ENCODE peak calls at places on chromosomes 1 and 21, in ten cellular contexts. J, Q, T, X, D, A, L, I, G and H are unnamed samples.
A peak's percentile ranks its signal among the peaks of the same experiment; 100 is the strongest.

GRCh38 chr21:38660333-38661295 is 145.1 kb upstream of the ETS2 start:
- DNase-seq in X (no peak), D (no peak), I (peak; percentile 59), A (no peak), G (no peak), J (peak; percentile 34), L (peak; percentile 20), Q (peak; percentile 64), T (no peak), H (peak; percentile 19)

GRCh38 chr1:42748021-42748420 is 8.0 kb upstream of the CLDN19 start:
- DNase-seq in J (no peak), A (no peak), I (no peak), Q (no peak), G (no peak), L (no peak), D (no peak), T (peak; percentile 12), X (no peak), H (no peak)

GRCh38 chr1:12380316-12381249 is 150.8 kb downstream of the VPS13D start:
- DNase-seq in J (no peak), G (no peak), I (no peak), X (no peak), L (no peak), D (no peak), Q (no peak), T (no peak), A (no peak), H (no peak)

GRCh38 chr1:183881387-183882084 is 76.6 kb downstream of the RGL1 start:
- DNase-seq in X (peak; percentile 85), L (peak; percentile 52), D (no peak), Q (peak; percentile 69), A (no peak), G (no peak), J (peak; percentile 36), T (peak; percentile 56), I (peak; percentile 51), H (peak; percentile 81)

GRCh38 chr1:183166439-183166838 is 19.6 kb upstream of the LAMC2 start:
- DNase-seq in L (no peak), J (no peak), Q (no peak), A (no peak), D (no peak), X (no peak), T (no peak), G (no peak), I (no peak), H (no peak)

GRCh38 chr1:27598288-27598687 is 5.7 kb downstream of the AHDC1 start:
- DNase-seq in J (peak; percentile 71), X (no peak), Q (peak; percentile 79), D (no peak), L (peak; percentile 71), A (no peak), G (no peak), I (no peak), T (peak; percentile 78), H (no peak)

GRCh38 chr1:100183370-100183769 is 5.3 kb upstream of the LRRC39 start:
- DNase-seq in T (no peak), I (no peak), D (no peak), A (no peak), Q (no peak), J (no peak), L (no peak), X (no peak), G (no peak), H (no peak)

GRCh38 chr1:64474639-64475038 is 4.7 kb downstream of the CACHD1 start:
- DNase-seq in A (no peak), I (no peak), Q (peak; percentile 57), T (peak; percentile 84), G (no peak), J (peak; percentile 23), X (no peak), L (peak; percentile 53), D (no peak), H (peak; percentile 22)

GRCh38 chr1:6245869-6246496 is 2.0 kb downstream of the HES3 start:
- DNase-seq in T (peak; percentile 57), J (no peak), I (peak; percentile 99), G (no peak), L (no peak), D (no peak), X (no peak), Q (peak; percentile 56), A (peak; percentile 34), H (no peak)

GRCh38 chr1:40952744-40953315 is 26.7 kb upstream of the CTPS1 start:
- DNase-seq in J (no peak), Q (no peak), T (no peak), A (no peak), X (no peak), I (no peak), D (no peak), G (no peak), L (no peak), H (no peak)

GRCh38 chr21:41970751-41971653 is 17.2 kb upstream of the C2CD2 start:
- DNase-seq in X (no peak), D (peak; percentile 40), J (no peak), G (no peak), A (no peak), Q (no peak), I (peak; percentile 53), T (peak; percentile 31), L (no peak), H (peak; percentile 6)

GRCh38 chr1:160550572-160551034 is 27.5 kb upstream of the SLAMF6 start:
- DNase-seq in I (peak; percentile 81), D (peak; percentile 80), G (peak; percentile 3), T (no peak), X (no peak), L (no peak), J (no peak), A (peak; percentile 39), Q (no peak), H (no peak)

GRCh38 chr1:23322770-23323169 is 21.3 kb downstream of the HNRNPR start:
- DNase-seq in T (no peak), D (no peak), I (no peak), A (no peak), G (no peak), X (no peak), L (no peak), J (no peak), Q (no peak), H (no peak)

GRCh38 chr1:172969611-172970010 is 81.1 kb downstream of the TNFSF18 start:
- DNase-seq in X (peak; percentile 88), L (no peak), G (no peak), Q (no peak), J (no peak), A (no peak), I (no peak), T (no peak), D (no peak), H (no peak)

GRCh38 chr1:30761312-30762151 is 4.0 kb upstream of the LAPTM5 start:
- DNase-seq in I (no peak), J (no peak), L (no peak), X (peak; percentile 44), Q (no peak), T (peak; percentile 71), G (no peak), A (no peak), D (no peak), H (no peak)

GRCh38 chr1:212167098-212167497 is 118.1 kb upstream of the PPP2R5A start:
- DNase-seq in G (no peak), Q (no peak), T (peak; percentile 75), J (no peak), I (no peak), D (no peak), L (peak; percentile 58), X (peak; percentile 10), A (no peak), H (no peak)

GRCh38 chr1:44222397-44223334 is 9.4 kb downstream of the DMAP1 start:
- DNase-seq in L (no peak), Q (no peak), I (no peak), X (no peak), T (no peak), J (no peak), A (no peak), D (no peak), G (no peak), H (no peak)

GRCh38 chr21:45981154-45981606 is 390 bp upstream of the COL6A1 start:
- DNase-seq in I (peak; percentile 85), T (peak; percentile 92), A (peak; percentile 48), L (peak; percentile 84), D (peak; percentile 72), Q (peak; percentile 89), J (peak; percentile 87), X (peak; percentile 81), G (peak; percentile 41), H (peak; percentile 81)

GRCh38 chr1:92217721-92218120 is at the start of gene C1orf146:
- DNase-seq in A (no peak), X (no peak), L (no peak), Q (no peak), T (no peak), J (no peak), I (no peak), G (no peak), D (no peak), H (peak; percentile 61)
- H3K27me3 ChIP-seq in A (no peaks in the 10 kb centered on the region), X (no peaks in the 10 kb centered on the region), L (no peaks in the 10 kb centered on the region), Q (no peaks in the 10 kb centered on the region), T (no peaks in the 10 kb centered on the region), J (no peaks in the 10 kb centered on the region), I (no peaks in the 10 kb centered on the region), G (no peaks in the 10 kb centered on the region), D (no peaks in the 10 kb centered on the region), H (no peaks in the 10 kb centered on the region)

GRCh38 chr1:158163000-158163947 is 17.4 kb upstream of the CD1D start:
- DNase-seq in G (peak; percentile 88), D (no peak), J (no peak), X (no peak), T (no peak), A (no peak), Q (no peak), L (no peak), I (no peak), H (no peak)
- H3K4me3 ChIP-seq in G (no peak overlapping the region), D (no peak overlapping the region), J (no peak overlapping the region), X (no peak overlapping the region), T (no peak overlapping the region), A (no peak overlapping the region), Q (no peak overlapping the region), L (no peak overlapping the region), I (no peak overlapping the region), H (no peak overlapping the region)

DNA sequence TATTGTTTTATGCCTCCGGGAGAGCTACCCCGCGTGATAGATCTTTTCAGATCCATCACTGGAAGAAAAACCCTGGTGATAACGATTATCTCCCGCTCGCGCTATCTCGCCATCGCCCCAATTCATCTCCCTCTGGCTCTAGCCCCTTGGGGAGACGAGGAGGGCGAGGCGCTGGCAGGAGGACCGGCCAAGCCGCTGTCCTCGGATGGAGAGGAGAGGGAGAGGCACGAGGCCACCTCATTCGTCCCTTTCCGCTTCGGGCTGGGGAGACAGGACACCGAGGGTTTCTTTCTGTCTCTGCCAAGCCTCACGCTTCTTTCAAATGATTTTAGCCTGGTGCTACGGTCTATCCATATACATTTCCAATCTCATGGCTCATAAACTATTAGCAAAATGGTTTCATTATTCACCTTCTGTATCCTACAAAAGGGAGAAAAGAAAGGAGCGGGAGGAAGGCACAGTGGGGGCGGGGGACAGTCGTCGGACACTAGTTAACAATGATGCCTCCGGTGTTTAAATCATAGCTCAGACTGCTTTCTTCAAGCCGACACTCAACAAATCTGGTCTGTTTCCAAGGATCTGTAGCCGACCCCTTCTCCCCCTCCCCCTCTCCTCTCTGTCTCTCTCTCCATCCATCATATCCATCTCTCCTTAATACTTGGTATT is 415.1 kb upstream of the ESRRG start:
- DNase-seq in G (no peak), J (no peak), A (no peak), L (no peak), I (peak; percentile 50), T (no peak), Q (no peak), D (no peak), X (no peak), H (no peak)
- H3K27me3 ChIP-seq in G (peaks cover 8% of the 10 kb centered on the region), J (peaks cover 26% of the 10 kb centered on the region), A (peaks cover 17% of the 10 kb centered on the region), L (peaks cover 77% of the 10 kb centered on the region), I (peaks cover 62% of the 10 kb centered on the region), T (peaks cover 9% of the 10 kb centered on the region), Q (no peaks in the 10 kb centered on the region), D (peaks cover 7% of the 10 kb centered on the region), X (peaks cover 59% of the 10 kb centered on the region), H (no peaks in the 10 kb centered on the region)

GRCh38 chr1:115336741-115337140 is 1.3 kb downstream of the NGF start:
- DNase-seq in X (no peak), L (no peak), T (no peak), G (no peak), I (no peak), D (no peak), Q (no peak), A (no peak), J (no peak), H (no peak)
- H3K4me3 ChIP-seq in X (peak overlapping the region; percentile 77), L (peak overlapping the region; percentile 81), T (peak overlapping the region; percentile 60), G (no peak overlapping the region), I (peak overlapping the region; percentile 55), D (no peak overlapping the region), Q (peak overlapping the region; percentile 84), A (no peak overlapping the region), J (peak overlapping the region; percentile 74), H (no peak overlapping the region)